ENCODE peak calls at places on chromosomes 1 and 21, in four cellular contexts. X is mesendoderm; J is CD8-positive, alpha-beta T cell; O is hepatocyte. H is an unnamed sample. For H3K4me1, the result is how much of the 10 kb centered on the place peaks cover.

GRCh38 chr21:28601708-28602107 is 391.0 kb downstream of the LTN1 start:
- DNase-seq in X (no peak), O (no peak), J (no peak), H (no peak)

GRCh38 chr21:25369524-25370300 is 237.6 kb downstream of the MRPL39 start:
- DNase-seq in X (no peak), J (no peak), O (no peak), H (no peak)

GRCh38 chr1:59701376-59701775 is 113.4 kb upstream of the HOOK1 start:
- DNase-seq in O (no peak), X (no peak), J (no peak), H (no peak)

GRCh38 chr1:49686107-49686506 is 337.6 kb downstream of the AGBL4 start:
- DNase-seq in O (no peak), X (peak), J (no peak), H (no peak)

GRCh38 chr1:36755313-36756230 is 272.9 kb upstream of the CSF3R start:
- DNase-seq in J (no peak), X (no peak), O (no peak), H (no peak)

GRCh38 chr1:201918343-201918742 is 28.0 kb downstream of the LMOD1 start:
- DNase-seq in J (no peak), O (no peak), X (no peak), H (no peak)

GRCh38 chr1:232012773-232013386 is 386.3 kb downstream of the DISC1 start:
- DNase-seq in X (no peak), O (peak), J (no peak), H (peak)

GRCh38 chr1:166184897-166185296 is 18.1 kb upstream of the FAM78B start:
- DNase-seq in X (peak), J (no peak), O (no peak), H (no peak)

GRCh38 chr1:11158720-11159321 is 30.3 kb upstream of the ANGPTL7 start:
- DNase-seq in J (no peak), O (peak), X (no peak), H (no peak)

GRCh38 chr1:53947172-53947835 is 1.2 kb downstream of the LRRC42 start:
- DNase-seq in X (peak), J (no peak), O (no peak), H (no peak)

GRCh38 chr1:16018749-16019515 is 1.1 kb upstream of the HSPB7 start:
- DNase-seq in X (no peak), J (no peak), O (no peak), H (no peak)

GRCh38 chr21:43712268-43712942 is 6.5 kb upstream of the PDXK start:
- DNase-seq in J (no peak), O (peak), X (peak), H (peak)

GRCh38 chr21:39640754-39641153 is 28.0 kb downstream of the B3GALT5 start:
- DNase-seq in O (no peak), J (no peak), X (no peak), H (no peak)

GRCh38 chr21:27519357-27519756 is 552.5 kb upstream of the ADAMTS5 start:
- DNase-seq in X (no peak), J (no peak), O (no peak), H (no peak)

GRCh38 chr1:114310771-114311251 is 157.1 kb upstream of the SYT6 start:
- DNase-seq in X (peak), O (peak), J (no peak), H (no peak)

GRCh38 chr1:108551157-108551862 is 8.6 kb upstream of the EEIG2 start:
- DNase-seq in J (no peak), X (peak), O (no peak), H (no peak)

GRCh38 chr1:35079003-35079930 is at the start of gene ZMYM1:
- DNase-seq in X (peak), J (peak), O (peak), H (peak)

GRCh38 chr21:41366522-41367151 is 4.8 kb downstream of the MX2 start:
- DNase-seq in X (no peak), J (no peak), O (peak), H (no peak)

GRCh38 chr1:4064150-4064889 is 164.2 kb upstream of the C1orf174 start:
- DNase-seq in X (no peak), J (no peak), O (no peak), H (no peak)

GRCh38 chr1:230684146-230684545 is 29.8 kb downstream of the AGT start:
- DNase-seq in J (no peak), O (peak), X (peak), H (no peak)

GRCh38 chr1:155184351-155184811 is 10.7 kb downstream of the TRIM46 start:
- DNase-seq in J (no peak), O (no peak), X (no peak), H (peak)

GRCh38 chr1:60564856-60565445 is 491.4 kb upstream of the C1orf87 start:
- DNase-seq in J (no peak), X (no peak), O (no peak), H (no peak)

GRCh38 chr1:186033744-186034345 is 299.7 kb downstream of the HMCN1 start:
- DNase-seq in O (no peak), J (no peak), X (no peak), H (no peak)

GRCh38 chr1:225861834-225862580 is 20.2 kb downstream of the TMEM63A start:
- DNase-seq in O (no peak), X (no peak), J (no peak), H (no peak)

GRCh38 chr1:75097686-75098085 is 36.5 kb upstream of the LHX8 start:
- DNase-seq in O (peak), J (no peak), X (no peak), H (no peak)

GRCh38 chr1:12615916-12616708 is 1.9 kb downstream of the DHRS3 start:
- DNase-seq in X (peak), O (peak), J (no peak), H (peak)

GRCh38 chr1:51636191-51636590 is 19.3 kb downstream of the OSBPL9 start:
- DNase-seq in O (no peak), J (no peak), X (no peak), H (no peak)

GRCh38 chr1:111142358-111142975 is 2.4 kb downstream of the CEPT1 start:
- DNase-seq in J (no peak), O (no peak), X (no peak), H (no peak)

GRCh38 chr1:227604446-227604845 is 41.1 kb downstream of the ZNF678 start:
- DNase-seq in X (no peak), O (no peak), J (no peak), H (no peak)

GRCh38 chr1:22553104-22553880 is 10.0 kb upstream of the EPHA8 start:
- DNase-seq in O (no peak), X (no peak), J (no peak), H (no peak)

DNA sequence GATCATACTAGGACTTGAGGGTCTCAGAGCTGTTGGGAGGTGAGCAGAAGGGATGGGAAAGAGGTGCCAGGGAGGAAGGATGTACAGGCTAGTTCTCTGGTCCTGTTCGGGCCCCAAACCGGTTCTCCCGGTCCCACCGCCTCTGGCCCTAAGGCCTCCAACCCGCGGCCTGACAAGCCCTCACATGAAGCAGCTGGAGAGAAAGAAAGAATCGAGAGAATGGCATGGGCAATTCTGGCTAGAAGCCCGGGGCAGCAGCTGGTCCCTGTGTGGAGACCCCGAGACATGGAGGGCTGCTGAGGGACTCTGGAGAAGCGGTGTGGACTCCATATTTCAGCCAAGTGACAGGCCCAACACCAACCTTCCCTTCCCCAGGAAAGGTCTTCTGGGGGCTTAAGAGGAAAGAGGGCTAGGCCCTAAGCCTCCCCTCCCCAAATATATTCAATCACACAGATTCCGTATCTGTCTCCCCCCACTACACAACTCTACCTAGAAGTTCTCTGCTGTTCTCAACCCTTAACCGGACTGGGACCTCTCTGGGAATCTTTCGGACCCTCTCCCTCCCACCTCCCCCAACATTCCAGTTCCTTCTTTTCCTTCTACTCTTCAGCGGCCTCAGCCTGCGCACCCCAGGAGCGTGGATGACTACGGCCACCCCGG is 610 bp downstream of the CDC42SE1 start:
- DNase-seq in J (peak), O (peak), X (peak), H (no peak)
- H3K4me1 ChIP-seq in J (under half), O (under half), X (under half), H (under half)

GRCh38 chr1:159828916-159829634 is 2.4 kb downstream of the SLAMF8 start:
- DNase-seq in X (peak), O (peak), J (no peak), H (peak)
- H3K4me1 ChIP-seq in X (under half), O (under half), J (under half), H (under half)

DNA sequence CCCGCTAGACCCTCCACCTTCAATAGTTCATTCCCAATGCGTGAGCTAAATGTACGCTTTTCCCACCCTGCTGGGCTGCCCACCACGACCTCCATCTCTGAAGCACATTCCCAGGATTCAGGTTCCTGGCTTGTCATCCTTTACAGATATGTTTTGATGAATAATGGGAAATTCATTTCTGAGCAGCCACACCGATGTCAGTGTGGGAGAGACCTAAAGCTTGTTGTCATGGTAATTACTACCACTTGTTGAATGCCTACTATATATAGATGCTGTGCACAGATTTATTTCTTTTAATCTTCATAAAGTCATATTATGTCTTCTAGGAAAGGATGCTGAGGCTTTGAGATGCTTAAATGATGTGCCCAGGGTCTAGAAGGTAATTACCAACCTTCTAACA is 8.0 kb downstream of the RCSD1 start:
- DNase-seq in J (no peak), O (no peak), X (no peak), H (no peak)
- H3K4me1 ChIP-seq in J (half or more), O (under half), X (under half), H (under half)

GRCh38 chr1:21329209-21329844 is 39.1 kb upstream of the ECE1 start:
- DNase-seq in O (peak), X (peak), J (peak), H (no peak)
- H3K4me1 ChIP-seq in O (half or more), X (under half), J (half or more), H (under half)

GRCh38 chr1:8457771-8458409 is 140.0 kb downstream of the SLC45A1 start:
- DNase-seq in X (no peak), O (no peak), J (no peak), H (no peak)

GRCh38 chr1:8455700-8456305 is 137.9 kb downstream of the SLC45A1 start:
- DNase-seq in J (no peak), X (no peak), O (no peak), H (no peak)

GRCh38 chr1:8458607-8459006 is 140.7 kb downstream of the SLC45A1 start:
- DNase-seq in J (no peak), X (no peak), O (no peak), H (no peak)

GRCh38 chr1:8456306-8456912 is 138.5 kb downstream of the SLC45A1 start:
- DNase-seq in X (no peak), J (no peak), O (peak), H (no peak)

DNA sequence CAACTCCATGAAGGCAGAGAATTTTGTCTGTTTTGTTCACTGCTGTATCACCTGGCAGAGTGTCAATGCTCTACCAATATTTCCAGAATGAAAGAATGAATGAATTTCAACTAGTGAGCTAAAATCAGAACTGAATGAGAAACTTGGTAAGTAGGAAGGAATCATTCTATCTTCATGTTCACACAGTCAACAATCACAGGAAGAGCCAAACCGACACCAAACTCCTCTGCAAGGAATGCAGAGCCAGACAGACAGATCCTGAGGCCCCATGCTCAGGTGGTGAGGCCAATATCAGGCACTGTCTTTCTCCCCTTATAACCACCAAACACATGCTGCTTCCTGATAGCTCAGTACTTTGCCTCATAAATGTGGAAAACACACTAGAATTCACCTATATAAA is 139.1 kb downstream of the SLC45A1 start:
- DNase-seq in J (no peak), X (no peak), O (no peak), H (no peak)
- H3K4me1 ChIP-seq in J (under half), X (under half), O (under half), H (under half)